ENCODE peak calls at places on chromosomes 5 and 9, in six cellular contexts. U is PC-9, P is NCI-H1417, W is nephron progenitor cell, V is hepatocyte, A is substantia nigra. F is an unnamed sample.

GRCh38 chr9:129006328-129007034 is 21.6 kb downstream of the SH3GLB2 start:
- DNase-seq in U (peak), P (peak), W (peak), V (peak), A (peak), F (peak)

GRCh38 chr9:38047301-38048251 is 21.5 kb downstream of the SHB start:
- DNase-seq in U (peak), P (peak), W (peak), V (peak), A (peak), F (peak)

GRCh38 chr9:18566125-18566524 is 92.2 kb downstream of the ADAMTSL1 start:
- DNase-seq in U (no peak), P (no peak), W (no peak), V (no peak), A (no peak), F (no peak)

GRCh38 chr5:52709171-52709925 is 78.4 kb upstream of the ITGA1 start:
- DNase-seq in U (no peak), P (no peak), W (no peak), V (no peak), A (no peak), F (no peak)

GRCh38 chr9:124254261-124254682 is 3.5 kb upstream of the NEK6 start:
- DNase-seq in U (no peak), P (no peak), W (no peak), V (no peak), A (no peak), F (no peak)

GRCh38 chr9:137030006-137030405 is 1.9 kb downstream of the FUT7 start:
- DNase-seq in U (no peak), P (no peak), W (no peak), V (no peak), A (no peak), F (no peak)

GRCh38 chr5:143569213-143569663 is 165.8 kb upstream of the NR3C1 start:
- DNase-seq in U (no peak), P (no peak), W (no peak), V (no peak), A (no peak), F (no peak)

GRCh38 chr5:104016650-104017049 is 454.1 kb upstream of the NUDT12 start:
- DNase-seq in U (no peak), P (no peak), W (no peak), V (no peak), A (no peak), F (no peak)

GRCh38 chr5:132190161-132190817 is 37.4 kb downstream of the P4HA2 start:
- DNase-seq in U (peak), P (peak), W (peak), V (peak), A (no peak), F (no peak)

GRCh38 chr5:52777186-52777585 is 10.5 kb upstream of the ITGA1 start:
- DNase-seq in U (no peak), P (no peak), W (no peak), V (no peak), A (no peak), F (no peak)

GRCh38 chr9:121348321-121348720 is 21.7 kb downstream of the STOM start:
- DNase-seq in U (no peak), P (no peak), W (no peak), V (no peak), A (no peak), F (no peak)

GRCh38 chr5:9198399-9198798 is 347.5 kb downstream of the SEMA5A start:
- DNase-seq in U (no peak), P (no peak), W (peak), V (no peak), A (no peak), F (no peak)

GRCh38 chr5:180960209-180960608 is 28.4 kb upstream of the BTNL3 start:
- DNase-seq in U (no peak), P (no peak), W (no peak), V (no peak), A (no peak), F (no peak)

GRCh38 chr9:19748278-19749126 is 40.3 kb downstream of the SLC24A2 start:
- DNase-seq in U (no peak), P (no peak), W (no peak), V (no peak), A (no peak), F (no peak)

GRCh38 chr9:20788526-20789421 is 104.7 kb downstream of the FOCAD start:
- DNase-seq in U (no peak), P (peak), W (no peak), V (no peak), A (no peak), F (no peak)

GRCh38 chr9:20070336-20070735 is 281.5 kb upstream of the SLC24A2 start:
- DNase-seq in U (no peak), P (no peak), W (no peak), V (no peak), A (no peak), F (no peak)

GRCh38 chr9:127049044-127049443 is 73.4 kb downstream of the ANGPTL2 start:
- DNase-seq in U (peak), P (no peak), W (no peak), V (peak), A (no peak), F (no peak)

GRCh38 chr5:174282391-174282790 is 236.9 kb downstream of the NSG2 start:
- DNase-seq in U (no peak), P (no peak), W (no peak), V (no peak), A (no peak), F (no peak)

GRCh38 chr5:135977375-135977928 is 22.7 kb upstream of the LECT2 start:
- DNase-seq in U (peak), P (no peak), W (peak), V (peak), A (peak), F (peak)

GRCh38 chr5:78602400-78602799 is 46.2 kb downstream of the LHFPL2 start:
- DNase-seq in U (no peak), P (no peak), W (no peak), V (no peak), A (no peak), F (no peak)

GRCh38 chr9:93169444-93169843 is 14.5 kb upstream of the WNK2 start:
- DNase-seq in U (no peak), P (no peak), W (no peak), V (no peak), A (no peak), F (no peak)

GRCh38 chr5:114561415-114561814 is 199.5 kb downstream of the KCNN2 start:
- DNase-seq in U (no peak), P (no peak), W (no peak), V (no peak), A (no peak), F (no peak)

GRCh38 chr5:170571331-170571731 is 67.5 kb downstream of the KCNIP1 start:
- DNase-seq in U (no peak), P (no peak), W (no peak), V (peak), A (no peak), F (no peak)

GRCh38 chr9:129242971-129243561 is 65.0 kb upstream of the IER5L start:
- DNase-seq in U (no peak), P (no peak), W (no peak), V (no peak), A (no peak), F (no peak)

GRCh38 chr5:44365351-44365750 is 23.9 kb downstream of the FGF10 start:
- DNase-seq in U (no peak), P (no peak), W (no peak), V (peak), A (no peak), F (no peak)

GRCh38 chr9:36141288-36141687 is 4.8 kb downstream of the GLIPR2 start:
- DNase-seq in U (peak), P (no peak), W (peak), V (no peak), A (no peak), F (peak)

GRCh38 chr5:139473105-139473504 is 2.3 kb downstream of the SMIM33 start:
- DNase-seq in U (no peak), P (no peak), W (peak), V (no peak), A (no peak), F (no peak)

F was measured in C1 segment of cervical spinal cord.